ENCODE peak calls at places on chromosomes 3 and 15, in four cellular contexts. One of them, this sample, is unnamed.

GRCh38 chr15:42157981-42158765 is 1.7 kb upstream of the PLA2G4F start:
- DNase-seq in nephron progenitor cell: no peak
- DNase-seq in ovary: peak
- DNase-seq in thoracic aorta: no peak
- DNase-seq in this sample: peak

GRCh38 chr3:36373084-36373483 is 7.2 kb upstream of the STAC start:
- DNase-seq in thoracic aorta: peak
- DNase-seq in ovary: no peak
- DNase-seq in nephron progenitor cell: no peak
- DNase-seq in this sample: peak

GRCh38 chr3:133479895-133480669 is 80.2 kb downstream of the BFSP2 start:
- DNase-seq in nephron progenitor cell: no peak
- DNase-seq in thoracic aorta: no peak
- DNase-seq in ovary: no peak
- DNase-seq in this sample: no peak

GRCh38 chr3:114899186-114899931 is 247.7 kb downstream of the ZBTB20 start:
- DNase-seq in thoracic aorta: no peak
- DNase-seq in ovary: no peak
- DNase-seq in nephron progenitor cell: no peak
- DNase-seq in this sample: no peak

GRCh38 chr3:119664370-119664769 is 4.0 kb upstream of the POPDC2 start:
- DNase-seq in thoracic aorta: no peak
- DNase-seq in nephron progenitor cell: no peak
- DNase-seq in ovary: no peak
- DNase-seq in this sample: peak

GRCh38 chr3:190432216-190432615 is 17.5 kb downstream of the TMEM207 start:
- DNase-seq in nephron progenitor cell: no peak
- DNase-seq in ovary: no peak
- DNase-seq in thoracic aorta: no peak
- DNase-seq in this sample: peak

GRCh38 chr3:124861041-124861440 is 26.1 kb downstream of the ITGB5 start:
- DNase-seq in thoracic aorta: no peak
- DNase-seq in nephron progenitor cell: no peak
- DNase-seq in ovary: no peak
- DNase-seq in this sample: peak

GRCh38 chr3:190012314-190012782 is 108.3 kb downstream of the P3H2 start:
- DNase-seq in nephron progenitor cell: no peak
- DNase-seq in thoracic aorta: no peak
- DNase-seq in ovary: no peak
- DNase-seq in this sample: peak

GRCh38 chr15:46304320-46304719 is 669.5 kb downstream of the SQOR start:
- DNase-seq in nephron progenitor cell: peak
- DNase-seq in thoracic aorta: no peak
- DNase-seq in ovary: no peak
- DNase-seq in this sample: peak

GRCh38 chr3:14570089-14570488 is 29.9 kb upstream of the GRIP2 start:
- DNase-seq in ovary: no peak
- DNase-seq in thoracic aorta: no peak
- DNase-seq in nephron progenitor cell: no peak
- DNase-seq in this sample: no peak

GRCh38 chr3:184164648-184165330 is 9.6 kb downstream of the DVL3 start:
- DNase-seq in ovary: no peak
- DNase-seq in nephron progenitor cell: no peak
- DNase-seq in thoracic aorta: no peak
- DNase-seq in this sample: no peak

GRCh38 chr3:179807588-179807987 is 154.7 kb downstream of the USP13 start:
- DNase-seq in ovary: no peak
- DNase-seq in nephron progenitor cell: no peak
- DNase-seq in thoracic aorta: no peak
- DNase-seq in this sample: no peak

GRCh38 chr15:55530861-55531313 is 22.9 kb upstream of the DNAAF4 start:
- DNase-seq in thoracic aorta: no peak
- DNase-seq in ovary: no peak
- DNase-seq in nephron progenitor cell: no peak
- DNase-seq in this sample: peak

DNA sequence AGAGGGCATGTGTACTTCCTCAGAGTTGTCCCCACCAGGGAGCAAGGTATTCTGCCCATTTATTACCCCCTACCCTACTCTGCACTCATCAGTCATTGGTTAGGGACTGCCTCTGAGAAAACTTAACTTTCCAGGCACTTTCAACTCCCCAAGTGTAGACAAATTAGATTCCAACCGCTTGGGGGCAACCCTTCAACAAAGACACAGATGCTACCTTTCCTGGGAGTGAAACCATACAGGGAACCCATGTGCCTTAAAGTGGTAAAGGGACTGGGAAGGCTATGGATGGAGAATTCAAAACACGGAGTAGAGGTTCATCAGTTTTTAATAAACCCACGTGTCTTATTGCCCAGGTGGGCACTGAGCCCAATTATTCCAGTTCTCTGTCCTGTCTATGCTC is 19.4 kb upstream of the UBE2E2 start:
- DNase-seq in thoracic aorta: no peak
- DNase-seq in ovary: peak
- DNase-seq in nephron progenitor cell: peak
- DNase-seq in this sample: peak
- TF ChIP-seq CTCF in thoracic aorta: peak
- TF ChIP-seq CTCF in ovary: no peak
- TF ChIP-seq CTCF in nephron progenitor cell: peak
- TF ChIP-seq CTCF in this sample: peak

DNA sequence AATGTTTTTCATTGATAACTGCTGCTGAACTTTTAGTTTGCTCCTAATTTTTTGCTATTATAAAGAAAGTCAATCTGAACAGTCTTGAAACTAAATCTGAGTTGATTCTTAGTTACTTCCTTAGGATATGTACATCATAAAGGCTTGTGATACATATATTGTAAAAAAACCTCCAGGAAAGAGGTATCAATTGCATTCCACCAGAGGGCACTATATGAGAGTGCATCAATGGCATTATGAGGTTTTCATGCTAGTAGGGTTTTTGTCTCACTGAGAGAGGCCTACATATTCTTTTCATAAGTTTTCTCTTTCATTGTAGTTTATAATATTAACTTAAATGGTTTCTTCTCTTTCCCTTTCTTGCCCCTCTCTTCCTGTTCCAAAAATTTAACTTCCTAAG is 46.9 kb downstream of the PIK3R4 start:
- DNase-seq in thoracic aorta: no peak
- DNase-seq in nephron progenitor cell: no peak
- DNase-seq in ovary: no peak
- DNase-seq in this sample: peak
- TF ChIP-seq CTCF in thoracic aorta: no peak
- TF ChIP-seq CTCF in nephron progenitor cell: peak
- TF ChIP-seq CTCF in ovary: no peak
- TF ChIP-seq CTCF in this sample: peak

GRCh38 chr3:16605966-16606365 is 743 bp upstream of the DAZL start:
- DNase-seq in ovary: no peak
- DNase-seq in nephron progenitor cell: no peak
- DNase-seq in thoracic aorta: no peak
- DNase-seq in this sample: no peak

GRCh38 chr3:16601539-16602005 is 3.7 kb downstream of the DAZL start:
- DNase-seq in nephron progenitor cell: no peak
- DNase-seq in thoracic aorta: no peak
- DNase-seq in ovary: no peak
- DNase-seq in this sample: no peak

GRCh38 chr3:16604887-16605602 is at the start of gene DAZL:
- DNase-seq in thoracic aorta: no peak
- DNase-seq in ovary: no peak
- DNase-seq in nephron progenitor cell: no peak
- DNase-seq in this sample: no peak

GRCh38 chr3:16606398-16606797 is 1.2 kb upstream of the DAZL start:
- DNase-seq in ovary: no peak
- DNase-seq in nephron progenitor cell: no peak
- DNase-seq in thoracic aorta: no peak
- DNase-seq in this sample: peak

DNA sequence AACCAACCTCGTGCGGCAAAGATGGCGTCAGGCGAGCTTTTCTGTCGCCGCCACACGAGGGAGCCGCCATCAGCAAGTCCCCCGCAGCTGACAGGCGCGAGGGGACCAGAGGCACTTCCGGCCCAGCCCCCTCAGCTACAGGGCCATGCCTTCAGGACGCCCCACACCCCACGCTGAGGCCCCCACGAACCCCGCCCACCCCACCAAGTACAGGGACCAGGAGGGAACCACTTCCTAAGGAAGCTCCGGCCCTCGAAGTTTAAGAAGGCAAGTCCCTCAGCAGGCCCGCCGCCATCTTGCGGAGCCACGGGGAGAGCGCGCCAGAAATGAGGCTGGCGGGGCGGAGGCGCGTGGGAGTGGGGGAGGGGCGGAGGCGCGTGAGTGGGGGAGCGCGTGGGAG is 790 bp downstream of the DAZL start:
- DNase-seq in nephron progenitor cell: no peak
- DNase-seq in ovary: no peak
- DNase-seq in thoracic aorta: no peak
- DNase-seq in this sample: no peak
- TF ChIP-seq CTCF in nephron progenitor cell: no peak
- TF ChIP-seq CTCF in ovary: no peak
- TF ChIP-seq CTCF in thoracic aorta: no peak
- TF ChIP-seq CTCF in this sample: no peak

GRCh38 chr3:147383617-147384016 is 22.7 kb downstream of the ZIC4 start:
- DNase-seq in nephron progenitor cell: no peak
- DNase-seq in ovary: no peak
- DNase-seq in thoracic aorta: no peak
- DNase-seq in this sample: no peak
- TF ChIP-seq CTCF in nephron progenitor cell: peak
- TF ChIP-seq CTCF in ovary: no peak
- TF ChIP-seq CTCF in thoracic aorta: no peak
- TF ChIP-seq CTCF in this sample: peak

DNA sequence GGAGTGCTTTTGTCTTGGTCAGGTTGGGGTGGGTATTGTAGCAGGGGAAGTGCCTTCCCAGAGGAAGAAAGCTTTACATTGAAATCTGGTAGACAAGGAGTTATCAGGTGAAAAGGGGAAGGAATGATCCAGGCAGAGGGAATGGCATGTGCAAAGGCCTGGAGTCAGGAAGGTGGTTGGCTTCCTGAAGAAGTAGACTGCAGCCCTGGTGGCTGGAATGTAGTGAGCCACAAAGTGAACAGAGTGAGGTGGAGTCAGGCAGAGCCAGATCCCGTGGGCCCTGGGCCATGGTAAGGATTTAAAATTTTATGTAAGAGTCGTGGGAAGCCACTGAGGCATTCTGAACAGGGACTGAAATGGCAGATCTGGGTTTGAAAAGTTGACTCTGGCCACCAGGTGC is 58.3 kb downstream of the RAB11A start:
- DNase-seq in nephron progenitor cell: no peak
- DNase-seq in ovary: no peak
- DNase-seq in thoracic aorta: no peak
- DNase-seq in this sample: peak
- TF ChIP-seq CTCF in nephron progenitor cell: no peak
- TF ChIP-seq CTCF in ovary: no peak
- TF ChIP-seq CTCF in thoracic aorta: no peak
- TF ChIP-seq CTCF in this sample: peak

DNA sequence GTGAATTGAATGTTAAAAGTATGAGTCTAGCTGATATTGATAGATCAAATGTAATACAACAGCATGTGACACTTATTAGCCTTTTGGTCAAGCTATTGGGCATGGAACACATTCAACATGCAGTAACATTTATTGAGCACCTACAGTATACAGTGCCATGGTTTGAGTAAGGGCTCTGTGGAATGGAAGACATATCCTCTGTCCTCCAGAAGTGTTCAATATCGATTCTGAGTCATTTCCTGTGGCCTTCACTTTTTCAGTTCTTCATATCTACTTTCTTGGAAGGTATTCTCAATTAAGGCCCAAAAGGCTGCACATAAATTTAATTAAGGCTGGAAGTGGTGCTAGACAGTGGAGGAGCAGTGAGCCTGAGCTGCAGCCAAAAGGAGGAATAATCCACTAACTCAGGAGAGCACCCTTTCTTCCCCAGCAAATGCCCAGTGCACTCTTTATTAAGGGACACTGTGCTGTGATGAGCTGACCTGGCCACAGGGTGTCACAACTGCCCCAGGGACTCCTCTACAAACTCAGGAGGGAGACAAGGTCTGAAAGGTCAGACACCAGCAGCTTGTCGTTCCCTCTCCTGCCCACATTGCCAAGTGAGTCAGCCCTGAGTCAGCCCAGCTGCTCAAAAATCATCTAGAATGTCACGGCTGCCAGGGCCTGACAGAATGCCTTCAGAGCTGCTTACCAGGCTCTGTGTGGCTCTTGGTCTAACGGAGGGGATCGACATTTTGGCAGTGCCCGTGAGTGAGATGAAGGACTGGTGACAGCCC is 544.8 kb downstream of the AGBL1 start:
- DNase-seq in ovary: no peak
- DNase-seq in nephron progenitor cell: peak
- DNase-seq in thoracic aorta: peak
- DNase-seq in this sample: peak
- TF ChIP-seq CTCF in ovary: no peak
- TF ChIP-seq CTCF in nephron progenitor cell: peak
- TF ChIP-seq CTCF in thoracic aorta: no peak
- TF ChIP-seq CTCF in this sample: peak

DNA sequence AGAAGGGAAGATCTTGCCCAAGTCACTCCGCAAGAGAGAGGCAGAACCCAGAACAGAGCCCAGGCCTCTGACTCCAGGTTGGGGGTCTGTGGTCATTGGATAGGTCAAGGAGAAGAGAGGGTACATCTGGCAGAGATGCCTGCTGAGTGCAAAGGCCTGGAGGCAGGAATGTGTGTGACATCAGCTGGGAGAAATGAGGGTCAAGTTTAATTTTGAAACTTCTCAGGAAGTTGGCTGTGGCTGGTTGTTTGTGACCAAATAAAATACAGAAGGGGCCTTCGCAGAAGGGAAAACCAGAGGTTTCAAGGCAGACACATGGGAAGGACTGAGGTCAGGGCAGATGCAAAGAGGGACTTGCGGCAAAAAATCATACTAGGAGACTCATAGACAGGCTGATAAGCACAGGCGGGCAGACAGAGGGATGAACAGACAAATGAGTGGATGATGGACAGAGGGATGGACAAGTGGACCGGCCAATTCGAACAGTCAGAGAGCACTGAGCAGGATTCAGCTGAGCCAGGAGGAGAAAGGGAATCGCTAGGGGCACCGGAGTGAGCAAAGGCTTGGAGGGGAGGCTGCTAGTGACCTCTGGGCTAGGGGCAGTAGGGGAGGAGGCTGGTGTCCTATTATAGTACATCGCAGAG is 28.8 kb upstream of the CACNA2D2 start:
- DNase-seq in thoracic aorta: no peak
- DNase-seq in ovary: no peak
- DNase-seq in nephron progenitor cell: no peak
- DNase-seq in this sample: no peak
- TF ChIP-seq CTCF in thoracic aorta: peak
- TF ChIP-seq CTCF in ovary: no peak
- TF ChIP-seq CTCF in nephron progenitor cell: no peak
- TF ChIP-seq CTCF in this sample: no peak

GRCh38 chr15:27017168-27017809 is 46.3 kb downstream of the GABRG3 start:
- DNase-seq in ovary: no peak
- DNase-seq in thoracic aorta: no peak
- DNase-seq in nephron progenitor cell: peak
- DNase-seq in this sample: peak
- TF ChIP-seq CTCF in ovary: no peak
- TF ChIP-seq CTCF in thoracic aorta: peak
- TF ChIP-seq CTCF in nephron progenitor cell: peak
- TF ChIP-seq CTCF in this sample: peak

GRCh38 chr3:63911901-63912767 is at the start of gene SCAANT1:
- DNase-seq in ovary: peak
- DNase-seq in nephron progenitor cell: peak
- DNase-seq in thoracic aorta: peak
- DNase-seq in this sample: peak
- TF ChIP-seq CTCF in ovary: peak
- TF ChIP-seq CTCF in nephron progenitor cell: no peak
- TF ChIP-seq CTCF in thoracic aorta: no peak
- TF ChIP-seq CTCF in this sample: no peak